ENCODE peak calls at places on chromosomes 5 and 9, in ten cellular contexts. G is heart right ventricle; F is GM23248; E is MM.1S; V is CD4-positive, alpha-beta memory T cell; H is CD8-positive, alpha-beta memory T cell; M is A549; O is breast epithelium; C is ovary; X is lower lobe of right lung. Y is an unnamed sample. For H3K4me1, the result is how much of the 10 kb centered on the place peaks cover.

GRCh38 chr5:61332891-61333350 is 863 bp downstream of the ZSWIM6 start:
- DNase-seq in M (peak), C (peak), E (no peak), F (peak), G (peak), V (peak), X (peak), H (peak), O (peak), Y (peak)

GRCh38 chr5:139395844-139396640 is 1.1 kb upstream of the PROB1 start:
- DNase-seq in F (peak), C (no peak), G (no peak), X (no peak), O (no peak), V (no peak), H (no peak), M (no peak), E (no peak), Y (no peak)

GRCh38 chr5:1479581-1480188 is 34.4 kb upstream of the SLC6A3 start:
- DNase-seq in H (peak), G (no peak), O (no peak), E (no peak), F (peak), X (peak), V (peak), M (peak), C (peak), Y (no peak)

GRCh38 chr9:135480071-135480941 is 724 bp downstream of the PPP1R26 start:
- DNase-seq in O (no peak), C (peak), F (peak), V (no peak), G (no peak), E (peak), H (no peak), X (peak), M (peak), Y (peak)

GRCh38 chr5:58849995-58850667 is 267.3 kb downstream of the RAB3C start:
- DNase-seq in X (peak), C (no peak), M (peak), O (no peak), H (no peak), G (no peak), E (peak), F (peak), V (peak), Y (peak)

GRCh38 chr9:92422611-92423010 is 1.7 kb downstream of the OMD start:
- DNase-seq in X (no peak), G (no peak), V (no peak), E (no peak), M (no peak), H (no peak), O (no peak), F (no peak), C (no peak), Y (no peak)

GRCh38 chr5:160188151-160188967 is 40.9 kb upstream of the FABP6 start:
- DNase-seq in F (peak), X (peak), G (peak), O (no peak), C (peak), V (no peak), M (peak), H (no peak), E (no peak), Y (peak)

GRCh38 chr5:131952286-131952857 is 6.9 kb upstream of the MEIKIN start:
- DNase-seq in X (no peak), M (no peak), C (no peak), G (no peak), O (no peak), V (no peak), F (no peak), H (no peak), E (no peak), Y (no peak)

GRCh38 chr9:127876026-127876763 is 1.3 kb downstream of the AK1 start:
- DNase-seq in X (peak), G (no peak), O (no peak), M (no peak), H (no peak), F (no peak), V (no peak), C (peak), E (no peak), Y (peak)

GRCh38 chr5:140351609-140352334 is 5.4 kb upstream of the HBEGF start:
- DNase-seq in H (peak), E (peak), O (no peak), F (peak), X (no peak), G (peak), V (peak), C (no peak), M (peak), Y (no peak)

GRCh38 chr9:21935631-21936030 is 58.6 kb downstream of the CDKN2A start:
- DNase-seq in H (no peak), F (no peak), O (no peak), C (no peak), E (no peak), M (no peak), G (no peak), V (no peak), X (no peak), Y (no peak)

GRCh38 chr9:98795970-98796363 is 388 bp downstream of the ANKS6 start:
- DNase-seq in O (no peak), H (peak), F (peak), E (peak), G (no peak), X (no peak), M (no peak), C (peak), V (no peak), Y (peak)

GRCh38 chr5:68239485-68239884 is 23.9 kb downstream of the PIK3R1 start:
- DNase-seq in H (peak), F (peak), M (no peak), G (peak), C (peak), O (no peak), E (no peak), V (peak), X (peak), Y (peak)

GRCh38 chr5:68242743-68243142 is 27.2 kb downstream of the PIK3R1 start:
- DNase-seq in O (no peak), H (no peak), V (no peak), C (no peak), G (no peak), M (no peak), F (no peak), X (no peak), E (no peak), Y (no peak)

GRCh38 chr5:68240771-68241170 is 25.2 kb downstream of the PIK3R1 start:
- DNase-seq in X (no peak), O (no peak), E (no peak), G (no peak), C (no peak), M (no peak), F (peak), H (no peak), V (no peak), Y (no peak)

GRCh38 chr5:68237715-68238114 is 22.2 kb downstream of the PIK3R1 start:
- DNase-seq in H (no peak), C (no peak), E (no peak), X (no peak), G (no peak), F (no peak), M (no peak), V (no peak), O (no peak), Y (no peak)

DNA sequence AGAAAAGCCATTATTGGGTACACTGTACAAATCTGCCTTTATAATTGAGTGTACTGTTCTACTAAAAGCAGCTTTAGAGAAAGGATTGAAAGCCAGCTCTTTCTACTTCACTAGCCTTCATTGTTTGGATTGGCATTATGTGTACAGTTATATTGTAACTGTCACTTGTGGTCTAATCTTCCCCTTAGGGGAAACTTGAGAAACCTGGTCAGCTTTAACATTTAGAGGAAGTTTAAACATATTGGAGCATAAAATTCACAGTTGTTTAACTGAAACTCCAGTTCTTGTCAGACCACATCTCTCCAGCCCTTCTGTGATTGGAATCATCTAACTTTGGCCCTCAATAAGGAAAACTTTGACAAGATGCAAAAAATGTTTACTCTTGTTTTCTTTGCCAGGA is 24.6 kb downstream of the PIK3R1 start:
- DNase-seq in H (no peak), O (no peak), F (no peak), C (no peak), V (no peak), G (no peak), M (no peak), X (no peak), E (no peak), Y (no peak)
- H3K4me1 ChIP-seq in H (half or more), O (under half), F (under half), C (under half), V (half or more), G (half or more), M (under half), X (half or more), E (under half), Y (half or more)

DNA sequence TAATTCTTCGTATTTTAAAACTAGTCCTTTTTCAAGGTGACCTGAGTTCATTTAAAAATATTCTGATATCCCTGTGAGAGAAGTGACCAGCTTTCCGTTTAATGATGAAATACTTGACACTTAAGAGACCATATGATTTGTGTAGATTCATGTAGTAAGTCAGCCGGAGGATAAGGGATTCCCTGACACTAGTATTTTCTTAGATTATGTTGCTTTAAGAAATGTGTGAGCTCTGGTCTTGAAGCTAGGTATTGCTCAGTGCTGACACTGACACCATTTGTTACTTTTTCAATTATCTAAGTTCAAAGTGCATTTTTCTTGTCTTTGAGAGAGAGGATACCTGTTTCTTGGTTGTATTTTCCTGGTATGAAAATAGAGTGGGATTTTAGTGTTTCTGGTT is 4.2 kb downstream of the NIPBL start:
- DNase-seq in C (no peak), V (no peak), E (no peak), M (no peak), F (peak), O (no peak), X (no peak), G (no peak), H (no peak), Y (no peak)
- H3K4me1 ChIP-seq in C (under half), V (half or more), E (under half), M (under half), F (under half), O (under half), X (half or more), G (under half), H (half or more), Y (half or more)

GRCh38 chr5:39420482-39421145 is 4.2 kb downstream of the DAB2 start:
- DNase-seq in O (no peak), M (no peak), X (peak), E (no peak), G (peak), F (peak), V (no peak), C (peak), H (no peak), Y (no peak)
- H3K4me1 ChIP-seq in O (under half), M (under half), X (half or more), E (under half), G (under half), F (half or more), V (under half), C (under half), H (under half), Y (half or more)

GRCh38 chr9:130893250-130894101 is 3.1 kb downstream of the QRFP start:
- DNase-seq in E (no peak), O (no peak), H (no peak), X (peak), V (no peak), C (no peak), M (peak), G (peak), F (no peak), Y (peak)
- H3K4me1 ChIP-seq in E (under half), O (under half), H (under half), X (under half), V (under half), C (under half), M (under half), G (under half), F (under half), Y (under half)

DNA sequence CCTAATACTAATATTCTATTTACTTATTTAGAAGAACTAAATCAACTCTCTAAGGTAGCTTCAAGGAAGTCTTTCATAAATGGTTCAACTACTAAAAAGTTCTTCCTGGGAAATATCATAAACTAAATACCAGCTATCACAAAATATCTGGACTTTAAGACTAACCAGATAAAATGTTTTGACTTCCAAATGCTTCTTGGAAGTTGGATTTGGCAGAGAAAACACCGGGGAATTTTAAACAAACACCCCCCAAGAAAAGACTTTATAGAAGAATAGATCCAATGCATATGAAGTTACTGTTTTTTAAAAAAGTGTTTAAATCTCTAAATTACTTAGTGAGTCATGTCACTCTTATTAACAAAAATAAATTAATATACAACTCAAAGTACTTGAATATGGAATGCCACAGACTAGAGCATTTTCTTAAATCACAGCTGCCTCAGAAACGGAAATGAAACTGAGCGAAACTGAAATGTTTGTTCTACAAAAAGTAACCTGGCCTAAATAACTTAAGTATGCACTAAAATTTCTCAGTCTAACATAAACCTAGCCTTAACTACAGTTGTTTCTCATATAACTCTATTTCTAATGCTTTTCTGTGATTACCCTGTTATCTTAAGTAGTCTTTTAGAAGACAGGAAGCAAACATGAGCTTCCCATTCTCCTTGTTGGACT is 6.8 kb downstream of the ABCA1 start:
- DNase-seq in C (no peak), H (no peak), M (no peak), V (no peak), X (no peak), G (no peak), F (no peak), E (peak), O (no peak), Y (no peak)
- H3K4me1 ChIP-seq in C (under half), H (under half), M (under half), V (under half), X (half or more), G (under half), F (under half), E (under half), O (under half), Y (under half)

Y was measured in upper lobe of right lung.